ENCODE peak calls at places on chromosomes 12 and 14, in five cellular contexts. U is breast epithelium; G is CD4-positive, alpha-beta T cell; X is stomach; W is lower lobe of right lung. Q is an unnamed sample.

GRCh38 chr12:11853126-11853525 is 203.7 kb downstream of the ETV6 start:
- DNase-seq in U (no peak), G (no peak), X (no peak), W (no peak), Q (no peak)

GRCh38 chr14:79584679-79585078 is 626.6 kb downstream of the DIO2 start:
- DNase-seq in U (no peak), G (no peak), X (no peak), W (no peak), Q (no peak)

GRCh38 chr12:93886533-93887511 is 209.6 kb downstream of the CRADD start:
- DNase-seq in U (no peak), G (no peak), X (no peak), W (no peak), Q (no peak)

GRCh38 chr14:65230287-65230728 is 128.0 kb upstream of the MAX start:
- DNase-seq in U (no peak), G (no peak), X (peak; percentile 83), W (peak; percentile 78), Q (no peak)

GRCh38 chr12:10363922-10364838 is 25.7 kb downstream of the KLRK1 start:
- DNase-seq in U (no peak), G (peak; percentile 24), X (peak; percentile 40), W (no peak), Q (no peak)

GRCh38 chr14:102777711-102778615 is 714 bp downstream of the TRAF3 start:
- DNase-seq in U (no peak), G (no peak), X (no peak), W (peak; percentile 58), Q (no peak)

GRCh38 chr12:19910681-19911080 is 457.7 kb upstream of the PDE3A start:
- DNase-seq in U (no peak), G (no peak), X (no peak), W (no peak), Q (no peak)

GRCh38 chr14:93040443-93040842 is 75.3 kb downstream of the ITPK1 start:
- DNase-seq in U (no peak), G (no peak), X (peak; percentile 59), W (no peak), Q (no peak)

GRCh38 chr12:48786591-48787544 is 2.0 kb downstream of the ADCY6 start:
- DNase-seq in U (no peak), G (no peak), X (no peak), W (no peak), Q (no peak)

GRCh38 chr12:97301576-97301975 is 161.0 kb upstream of the RMST start:
- DNase-seq in U (no peak), G (no peak), X (no peak), W (no peak), Q (no peak)

GRCh38 chr12:124829008-124829707 is 34.5 kb downstream of the SCARB1 start:
- DNase-seq in U (no peak), G (no peak), X (no peak), W (no peak), Q (no peak)

GRCh38 chr12:59803735-59804134 is 207.9 kb downstream of the SLC16A7 start:
- DNase-seq in U (no peak), G (no peak), X (no peak), W (no peak), Q (no peak)

GRCh38 chr12:47808574-47809380 is 10.9 kb downstream of the HDAC7 start:
- DNase-seq in U (no peak), G (peak; percentile 41), X (no peak), W (no peak), Q (no peak)

GRCh38 chr12:131190965-131191364 is 237.3 kb downstream of the ADGRD1 start:
- DNase-seq in U (no peak), G (no peak), X (no peak), W (no peak), Q (no peak)

GRCh38 chr12:64120568-64120967 is 101.5 kb downstream of the KICS2 start:
- DNase-seq in U (no peak), G (no peak), X (no peak), W (no peak), Q (no peak)

GRCh38 chr12:41552507-41553047 is 364.5 kb downstream of the PDZRN4 start:
- DNase-seq in U (no peak), G (no peak), X (no peak), W (no peak), Q (no peak)

GRCh38 chr14:96582641-96582980 is 80.4 kb downstream of the PAPOLA start:
- DNase-seq in U (no peak), G (no peak), X (no peak), W (no peak), Q (no peak)

GRCh38 chr12:76345569-76345968 is 2.6 kb downstream of the BBS10 start:
- DNase-seq in U (no peak), G (no peak), X (no peak), W (no peak), Q (no peak)

GRCh38 chr14:73049428-73049827 is 8.9 kb upstream of the RBM25 start:
- DNase-seq in U (no peak), G (no peak), X (no peak), W (no peak), Q (no peak)

GRCh38 chr12:65025070-65025469 is 96.0 kb downstream of the WIF1 start:
- DNase-seq in U (no peak), G (no peak), X (no peak), W (no peak), Q (no peak)

GRCh38 chr12:4829793-4830162 is 79.9 kb upstream of the KCNA1 start:
- DNase-seq in U (no peak), G (no peak), X (no peak), W (no peak), Q (no peak)

GRCh38 chr12:72268386-72268785 is 3.8 kb upstream of the TRHDE start:
- DNase-seq in U (no peak), G (no peak), X (no peak), W (no peak), Q (no peak)

GRCh38 chr12:72269491-72269890 is 2.7 kb upstream of the TRHDE start:
- DNase-seq in U (no peak), G (no peak), X (no peak), W (no peak), Q (no peak)

GRCh38 chr12:72264548-72265175 is 7.5 kb upstream of the TRHDE start:
- DNase-seq in U (no peak), G (no peak), X (no peak), W (no peak), Q (no peak)

GRCh38 chr12:72270246-72270645 is 1.9 kb upstream of the TRHDE start:
- DNase-seq in U (no peak), G (no peak), X (no peak), W (no peak), Q (no peak)

GRCh38 chr12:72267974-72268373 is 4.2 kb upstream of the TRHDE start:
- DNase-seq in U (no peak), G (no peak), X (no peak), W (no peak), Q (no peak)
- TF ChIP-seq CTCF in U (no peak), G (no peak), X (no peak), W (no peak), Q (peak; percentile 34)

GRCh38 chr14:22865424-22866215 is 5.9 kb upstream of the LRP10 start:
- DNase-seq in U (no peak), G (no peak), X (no peak), W (peak; percentile 14), Q (no peak)
- TF ChIP-seq CTCF in U (no peak), G (no peak), X (no peak), W (no peak), Q (peak; percentile 62)

GRCh38 chr14:54981698-54982097 is 45.2 kb downstream of the WDHD1 start:
- DNase-seq in U (no peak), G (no peak), X (no peak), W (no peak), Q (no peak)
- TF ChIP-seq CTCF in U (no peak), G (peak; percentile 50), X (peak; percentile 15), W (peak; percentile 29), Q (no peak)

GRCh38 chr12:6193853-6194815 is 6.1 kb upstream of the CD9 start:
- DNase-seq in U (no peak), G (no peak), X (peak; percentile 47), W (peak; percentile 59), Q (no peak)
- TF ChIP-seq CTCF in U (no peak), G (no peak), X (no peak), W (no peak), Q (no peak)

GRCh38 chr14:57692671-57693070 is 173.2 kb downstream of the SLC35F4 start:
- DNase-seq in U (no peak), G (no peak), X (no peak), W (no peak), Q (no peak)
- TF ChIP-seq CTCF in U (no peak), G (no peak), X (peak; percentile 37), W (peak; percentile 40), Q (peak; percentile 80)

GRCh38 chr14:61433822-61434221 is 112.4 kb downstream of the PRKCH start:
- DNase-seq in U (no peak), G (no peak), X (no peak), W (no peak), Q (no peak)
- TF ChIP-seq CTCF in U (no peak), G (no peak), X (no peak), W (no peak), Q (no peak)

DNA sequence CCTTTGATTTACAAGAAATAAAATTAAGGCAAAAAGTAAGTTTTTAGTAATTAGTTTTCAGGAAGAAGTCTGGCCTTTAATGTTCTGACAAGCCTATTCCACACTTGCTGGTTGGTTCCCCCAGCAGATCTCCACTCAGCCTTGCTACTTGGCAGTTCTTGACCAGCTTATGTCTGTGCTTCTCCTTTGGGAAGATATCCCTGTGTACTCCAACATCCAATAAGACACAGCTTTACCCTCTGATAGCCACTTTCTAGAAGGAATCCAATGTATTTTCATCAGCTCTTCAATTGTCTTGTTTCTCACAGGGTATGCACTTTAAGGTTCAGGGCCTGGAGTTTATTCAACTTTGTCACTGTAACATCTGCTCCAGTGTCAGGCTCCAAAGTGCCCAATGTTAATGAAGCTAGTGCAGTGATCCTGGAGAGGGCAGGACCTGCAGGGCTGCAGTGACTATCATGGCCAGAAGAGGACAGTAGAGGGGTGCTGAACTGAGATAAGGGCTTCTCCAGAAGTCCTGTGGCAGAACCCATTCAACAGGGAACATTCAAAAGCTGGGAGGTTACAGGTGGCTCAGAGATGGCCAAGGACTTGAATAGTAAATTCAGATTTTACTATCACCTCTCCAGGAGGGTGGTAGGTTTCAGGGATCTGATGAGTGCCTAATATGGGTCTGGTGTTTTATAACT is 22.9 kb downstream of the JKAMP start:
- DNase-seq in U (no peak), G (peak; percentile 27), X (peak; percentile 49), W (no peak), Q (peak; percentile 21)
- TF ChIP-seq CTCF in U (peak; percentile 28), G (peak; percentile 71), X (peak; percentile 59), W (peak; percentile 72), Q (peak; percentile 91)

DNA sequence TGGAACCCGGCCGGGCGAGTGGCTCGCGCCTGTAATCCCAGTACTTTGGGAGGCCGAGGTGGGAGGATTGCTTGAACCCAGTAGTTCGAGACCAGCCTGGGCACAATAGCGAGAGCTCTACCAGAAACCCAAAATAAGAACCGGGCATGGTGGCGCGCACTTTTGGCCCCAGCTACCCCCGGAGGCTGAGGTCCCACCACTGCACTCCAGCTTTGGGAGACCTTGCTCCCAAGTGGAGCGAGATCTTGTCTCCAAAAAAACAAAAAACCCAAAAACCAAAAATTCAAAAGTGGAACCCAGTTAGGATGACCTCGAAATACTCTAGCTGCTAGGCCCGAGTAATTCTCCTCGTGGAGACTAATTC is 769 bp upstream of the VTI1B start:
- DNase-seq in U (no peak), G (no peak), X (no peak), W (no peak), Q (no peak)
- TF ChIP-seq CTCF in U (no peak), G (no peak), X (no peak), W (no peak), Q (no peak)

Q was measured in D721Med.